ENCODE peak calls at places on chromosomes 13 and 19, in eight cellular contexts. One of them, this sample, is unnamed. For H3K27me3 and H3K36me3, the result is how much of the 10 kb centered on the place peaks cover.

GRCh38 chr13:79393564-79394249 is 12.3 kb downstream of the RBM26 start:
- DNase-seq in osteoblast: no peak
- DNase-seq in ovary: no peak
- DNase-seq in CD8-positive, alpha-beta T cell: peak
- DNase-seq in endodermal cell: peak
- DNase-seq in heart right ventricle: no peak
- DNase-seq in body of pancreas: no peak
- DNase-seq in cardiac muscle cell: no peak
- DNase-seq in this sample: no peak

GRCh38 chr13:84844473-84844872 is 954.7 kb downstream of the SLITRK6 start:
- DNase-seq in ovary: no peak
- DNase-seq in endodermal cell: no peak
- DNase-seq in osteoblast: no peak
- DNase-seq in heart right ventricle: no peak
- DNase-seq in cardiac muscle cell: peak
- DNase-seq in CD8-positive, alpha-beta T cell: no peak
- DNase-seq in body of pancreas: no peak
- DNase-seq in this sample: no peak

GRCh38 chr19:29860492-29860891 is 48.7 kb downstream of the CCNE1 start:
- DNase-seq in osteoblast: no peak
- DNase-seq in ovary: no peak
- DNase-seq in CD8-positive, alpha-beta T cell: no peak
- DNase-seq in body of pancreas: no peak
- DNase-seq in endodermal cell: peak
- DNase-seq in cardiac muscle cell: no peak
- DNase-seq in heart right ventricle: no peak
- DNase-seq in this sample: peak

GRCh38 chr19:50361290-50362029 is 4.0 kb downstream of the NAPSA start:
- DNase-seq in CD8-positive, alpha-beta T cell: no peak
- DNase-seq in body of pancreas: no peak
- DNase-seq in ovary: no peak
- DNase-seq in osteoblast: no peak
- DNase-seq in cardiac muscle cell: no peak
- DNase-seq in heart right ventricle: no peak
- DNase-seq in endodermal cell: peak
- DNase-seq in this sample: peak

GRCh38 chr19:11539495-11540365 is 1.1 kb downstream of the CNN1 start:
- DNase-seq in heart right ventricle: peak
- DNase-seq in CD8-positive, alpha-beta T cell: no peak
- DNase-seq in cardiac muscle cell: peak
- DNase-seq in ovary: peak
- DNase-seq in endodermal cell: peak
- DNase-seq in body of pancreas: no peak
- DNase-seq in osteoblast: peak
- DNase-seq in this sample: peak

GRCh38 chr13:21831654-21832324 is 160.9 kb downstream of the FGF9 start:
- DNase-seq in body of pancreas: no peak
- DNase-seq in CD8-positive, alpha-beta T cell: no peak
- DNase-seq in osteoblast: no peak
- DNase-seq in ovary: no peak
- DNase-seq in cardiac muscle cell: no peak
- DNase-seq in endodermal cell: no peak
- DNase-seq in heart right ventricle: no peak
- DNase-seq in this sample: no peak

GRCh38 chr13:73940098-73940497 is 194.1 kb downstream of the KLF12 start:
- DNase-seq in ovary: no peak
- DNase-seq in CD8-positive, alpha-beta T cell: no peak
- DNase-seq in cardiac muscle cell: no peak
- DNase-seq in body of pancreas: no peak
- DNase-seq in osteoblast: no peak
- DNase-seq in heart right ventricle: peak
- DNase-seq in endodermal cell: no peak
- DNase-seq in this sample: no peak

GRCh38 chr13:68550330-68550729 is 1320.2 kb upstream of the PCDH9 start:
- DNase-seq in CD8-positive, alpha-beta T cell: no peak
- DNase-seq in ovary: no peak
- DNase-seq in osteoblast: no peak
- DNase-seq in endodermal cell: no peak
- DNase-seq in heart right ventricle: no peak
- DNase-seq in cardiac muscle cell: no peak
- DNase-seq in body of pancreas: no peak
- DNase-seq in this sample: no peak

GRCh38 chr19:47226426-47227346 is 4.3 kb downstream of the BBC3 start:
- DNase-seq in endodermal cell: no peak
- DNase-seq in osteoblast: peak
- DNase-seq in heart right ventricle: peak
- DNase-seq in CD8-positive, alpha-beta T cell: peak
- DNase-seq in cardiac muscle cell: peak
- DNase-seq in ovary: peak
- DNase-seq in body of pancreas: peak
- DNase-seq in this sample: no peak

GRCh38 chr13:38947049-38947448 is 43.6 kb downstream of the STOML3 start:
- DNase-seq in endodermal cell: peak
- DNase-seq in CD8-positive, alpha-beta T cell: no peak
- DNase-seq in body of pancreas: no peak
- DNase-seq in cardiac muscle cell: no peak
- DNase-seq in osteoblast: no peak
- DNase-seq in ovary: no peak
- DNase-seq in heart right ventricle: no peak
- DNase-seq in this sample: no peak

GRCh38 chr13:27280009-27280646 is 9.5 kb downstream of the RASL11A start:
- DNase-seq in cardiac muscle cell: no peak
- DNase-seq in endodermal cell: no peak
- DNase-seq in CD8-positive, alpha-beta T cell: no peak
- DNase-seq in body of pancreas: no peak
- DNase-seq in osteoblast: no peak
- DNase-seq in heart right ventricle: no peak
- DNase-seq in ovary: no peak
- DNase-seq in this sample: no peak

GRCh38 chr13:94309997-94310842 is 169.3 kb downstream of the DCT start:
- DNase-seq in ovary: no peak
- DNase-seq in endodermal cell: no peak
- DNase-seq in heart right ventricle: no peak
- DNase-seq in osteoblast: peak
- DNase-seq in cardiac muscle cell: peak
- DNase-seq in body of pancreas: no peak
- DNase-seq in CD8-positive, alpha-beta T cell: no peak
- DNase-seq in this sample: no peak

GRCh38 chr19:1857648-1858326 is 5.6 kb downstream of the KLF16 start:
- DNase-seq in endodermal cell: no peak
- DNase-seq in body of pancreas: no peak
- DNase-seq in ovary: no peak
- DNase-seq in osteoblast: no peak
- DNase-seq in heart right ventricle: no peak
- DNase-seq in CD8-positive, alpha-beta T cell: no peak
- DNase-seq in cardiac muscle cell: no peak
- DNase-seq in this sample: peak

GRCh38 chr19:35986664-35987570 is 8.1 kb upstream of the SDHAF1 start:
- DNase-seq in cardiac muscle cell: no peak
- DNase-seq in endodermal cell: peak
- DNase-seq in CD8-positive, alpha-beta T cell: no peak
- DNase-seq in osteoblast: peak
- DNase-seq in heart right ventricle: peak
- DNase-seq in ovary: no peak
- DNase-seq in body of pancreas: peak
- DNase-seq in this sample: peak

GRCh38 chr13:107275312-107275711 is 707.4 kb upstream of the ARGLU1 start:
- DNase-seq in endodermal cell: no peak
- DNase-seq in osteoblast: no peak
- DNase-seq in CD8-positive, alpha-beta T cell: no peak
- DNase-seq in cardiac muscle cell: no peak
- DNase-seq in ovary: no peak
- DNase-seq in heart right ventricle: no peak
- DNase-seq in body of pancreas: no peak
- DNase-seq in this sample: no peak

GRCh38 chr19:45470147-45471081 is 2.6 kb downstream of the FOSB start:
- DNase-seq in CD8-positive, alpha-beta T cell: no peak
- DNase-seq in cardiac muscle cell: peak
- DNase-seq in heart right ventricle: no peak
- DNase-seq in ovary: peak
- DNase-seq in endodermal cell: no peak
- DNase-seq in body of pancreas: peak
- DNase-seq in osteoblast: peak
- DNase-seq in this sample: no peak

GRCh38 chr19:40461669-40462221 is 3.8 kb downstream of the BLVRB start:
- DNase-seq in heart right ventricle: no peak
- DNase-seq in CD8-positive, alpha-beta T cell: no peak
- DNase-seq in ovary: no peak
- DNase-seq in body of pancreas: no peak
- DNase-seq in cardiac muscle cell: no peak
- DNase-seq in endodermal cell: no peak
- DNase-seq in osteoblast: peak
- DNase-seq in this sample: no peak

GRCh38 chr19:1159864-1160595 is 14.0 kb downstream of the SBNO2 start:
- DNase-seq in CD8-positive, alpha-beta T cell: no peak
- DNase-seq in heart right ventricle: no peak
- DNase-seq in ovary: no peak
- DNase-seq in cardiac muscle cell: no peak
- DNase-seq in body of pancreas: no peak
- DNase-seq in endodermal cell: no peak
- DNase-seq in osteoblast: no peak
- DNase-seq in this sample: no peak

GRCh38 chr19:13025819-13026477 is 30.7 kb downstream of the NFIX start:
- DNase-seq in cardiac muscle cell: no peak
- DNase-seq in osteoblast: peak
- DNase-seq in heart right ventricle: no peak
- DNase-seq in ovary: no peak
- DNase-seq in body of pancreas: no peak
- DNase-seq in endodermal cell: no peak
- DNase-seq in CD8-positive, alpha-beta T cell: no peak
- DNase-seq in this sample: no peak

GRCh38 chr19:13027031-13027430 is 31.8 kb downstream of the NFIX start:
- DNase-seq in cardiac muscle cell: no peak
- DNase-seq in body of pancreas: no peak
- DNase-seq in CD8-positive, alpha-beta T cell: no peak
- DNase-seq in osteoblast: peak
- DNase-seq in endodermal cell: no peak
- DNase-seq in heart right ventricle: no peak
- DNase-seq in ovary: no peak
- DNase-seq in this sample: no peak

GRCh38 chr19:13026478-13026999 is 31.3 kb downstream of the NFIX start:
- DNase-seq in endodermal cell: no peak
- DNase-seq in ovary: no peak
- DNase-seq in CD8-positive, alpha-beta T cell: no peak
- DNase-seq in cardiac muscle cell: peak
- DNase-seq in osteoblast: peak
- DNase-seq in body of pancreas: peak
- DNase-seq in heart right ventricle: no peak
- DNase-seq in this sample: no peak

GRCh38 chr19:13028027-13028426 is 32.8 kb downstream of the NFIX start:
- DNase-seq in osteoblast: no peak
- DNase-seq in body of pancreas: no peak
- DNase-seq in ovary: no peak
- DNase-seq in endodermal cell: no peak
- DNase-seq in cardiac muscle cell: no peak
- DNase-seq in heart right ventricle: no peak
- DNase-seq in CD8-positive, alpha-beta T cell: no peak
- DNase-seq in this sample: no peak

GRCh38 chr19:13027557-13027956 is 32.3 kb downstream of the NFIX start:
- DNase-seq in cardiac muscle cell: no peak
- DNase-seq in body of pancreas: no peak
- DNase-seq in ovary: no peak
- DNase-seq in CD8-positive, alpha-beta T cell: no peak
- DNase-seq in osteoblast: no peak
- DNase-seq in heart right ventricle: no peak
- DNase-seq in endodermal cell: no peak
- DNase-seq in this sample: no peak
- H3K27me3 ChIP-seq in cardiac muscle cell: half or more
- H3K27me3 ChIP-seq in body of pancreas: under half
- H3K27me3 ChIP-seq in ovary: under half
- H3K27me3 ChIP-seq in CD8-positive, alpha-beta T cell: under half
- H3K27me3 ChIP-seq in osteoblast: under half
- H3K27me3 ChIP-seq in heart right ventricle: under half
- H3K27me3 ChIP-seq in endodermal cell: half or more
- H3K27me3 ChIP-seq in this sample: half or more

GRCh38 chr13:51380269-51380668 is 40.8 kb downstream of the SERPINE3 start:
- DNase-seq in osteoblast: no peak
- DNase-seq in cardiac muscle cell: peak
- DNase-seq in body of pancreas: no peak
- DNase-seq in endodermal cell: no peak
- DNase-seq in ovary: no peak
- DNase-seq in heart right ventricle: no peak
- DNase-seq in CD8-positive, alpha-beta T cell: no peak
- DNase-seq in this sample: no peak
- H3K36me3 ChIP-seq in osteoblast: half or more
- H3K36me3 ChIP-seq in cardiac muscle cell: half or more
- H3K36me3 ChIP-seq in body of pancreas: under half
- H3K36me3 ChIP-seq in endodermal cell: half or more
- H3K36me3 ChIP-seq in ovary: under half
- H3K36me3 ChIP-seq in heart right ventricle: half or more
- H3K36me3 ChIP-seq in CD8-positive, alpha-beta T cell: under half
- H3K36me3 ChIP-seq in this sample: under half

DNA sequence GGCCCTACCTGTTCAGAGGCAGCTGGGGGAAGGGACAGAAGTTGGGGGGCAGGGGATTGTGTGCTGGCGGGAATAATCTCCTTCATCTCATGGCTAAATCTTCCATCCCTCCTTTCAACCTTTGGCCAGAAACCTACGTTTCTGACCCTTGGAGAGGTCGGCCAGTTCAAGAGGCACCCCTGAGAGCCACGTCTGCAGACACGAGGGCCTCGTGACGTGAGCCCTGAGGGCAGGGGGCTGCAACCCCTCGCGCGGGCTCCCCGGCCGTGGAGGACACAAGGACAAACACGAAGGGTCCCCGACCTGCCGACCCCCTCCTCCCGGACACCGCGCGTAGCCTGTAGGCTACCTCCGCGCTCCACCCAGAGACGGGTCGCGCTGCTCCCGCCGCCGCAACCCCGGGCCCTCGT is 898 bp upstream of the RPS5 start:
- DNase-seq in CD8-positive, alpha-beta T cell: no peak
- DNase-seq in cardiac muscle cell: no peak
- DNase-seq in heart right ventricle: no peak
- DNase-seq in osteoblast: no peak
- DNase-seq in endodermal cell: no peak
- DNase-seq in ovary: no peak
- DNase-seq in body of pancreas: no peak
- DNase-seq in this sample: peak
- H3K4me3 ChIP-seq in CD8-positive, alpha-beta T cell: peak
- H3K4me3 ChIP-seq in cardiac muscle cell: peak
- H3K4me3 ChIP-seq in heart right ventricle: peak
- H3K4me3 ChIP-seq in osteoblast: peak
- H3K4me3 ChIP-seq in endodermal cell: peak
- H3K4me3 ChIP-seq in ovary: peak
- H3K4me3 ChIP-seq in body of pancreas: peak
- H3K4me3 ChIP-seq in this sample: peak

DNA sequence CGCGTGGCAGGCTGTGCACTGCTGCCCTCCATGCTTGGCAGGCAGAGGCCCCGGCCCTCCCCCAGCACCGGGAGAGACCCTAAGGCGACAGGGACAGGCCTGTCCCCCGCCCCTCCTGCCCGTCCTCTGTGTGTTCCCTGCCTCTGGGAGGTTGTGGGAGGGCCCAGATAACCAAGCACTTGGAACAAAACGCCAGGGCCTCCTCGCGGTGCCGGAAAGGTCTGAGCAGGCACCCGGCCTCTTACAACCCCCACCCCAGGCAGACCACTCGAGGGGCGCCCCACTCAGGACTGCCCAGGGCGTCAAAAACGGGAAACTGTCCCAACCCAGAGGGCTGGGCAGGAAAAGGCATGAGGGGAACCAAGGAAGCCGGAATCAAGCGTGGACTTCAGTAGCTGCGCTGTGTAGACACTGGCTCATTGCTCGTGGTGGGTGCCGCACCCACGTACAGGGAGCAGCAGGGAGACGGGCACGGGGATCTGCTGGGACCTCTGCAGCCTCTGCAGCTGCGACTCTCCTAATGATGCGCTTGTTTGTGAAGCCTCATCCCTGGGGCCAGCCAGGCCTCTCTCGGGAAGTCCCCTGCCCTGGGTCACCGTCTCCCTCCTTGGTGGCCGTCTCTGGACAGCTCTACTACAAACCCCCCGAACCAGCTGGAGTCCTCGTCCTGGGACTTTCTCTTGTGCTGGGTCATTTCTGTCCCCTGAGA is 20.0 kb downstream of the GNA11 start:
- DNase-seq in CD8-positive, alpha-beta T cell: no peak
- DNase-seq in body of pancreas: no peak
- DNase-seq in endodermal cell: no peak
- DNase-seq in ovary: no peak
- DNase-seq in cardiac muscle cell: no peak
- DNase-seq in heart right ventricle: no peak
- DNase-seq in osteoblast: no peak
- DNase-seq in this sample: no peak
- H3K27me3 ChIP-seq in CD8-positive, alpha-beta T cell: under half
- H3K27me3 ChIP-seq in body of pancreas: under half
- H3K27me3 ChIP-seq in endodermal cell: under half
- H3K27me3 ChIP-seq in ovary: under half
- H3K27me3 ChIP-seq in cardiac muscle cell: under half
- H3K27me3 ChIP-seq in heart right ventricle: under half
- H3K27me3 ChIP-seq in osteoblast: under half
- H3K27me3 ChIP-seq in this sample: under half